ENCODE peak calls at places on chromosome 1, in five cellular contexts. H is stomach, U is tibial nerve, P is NB4, Z is heart left ventricle. R is an unnamed sample.

GRCh38 chr1:108627256-108627655 is 33.6 kb downstream of the HENMT1 start:
- DNase-seq in H (no peak), U (no peak), P (peak; percentile 37), Z (no peak), R (no peak)

GRCh38 chr1:87127581-87127980 is 201.1 kb upstream of the LMO4 start:
- DNase-seq in H (no peak), U (no peak), P (no peak), Z (no peak), R (no peak)

GRCh38 chr1:210446479-210446878 is 117.8 kb downstream of the HHAT start:
- DNase-seq in H (no peak), U (no peak), P (peak; percentile 57), Z (no peak), R (no peak)

GRCh38 chr1:29136463-29136915 is 12.8 kb upstream of the TMEM200B start:
- DNase-seq in H (peak; percentile 42), U (no peak), P (peak; percentile 29), Z (no peak), R (no peak)

GRCh38 chr1:170063109-170063826 is 11.2 kb downstream of the KIFAP3 start:
- DNase-seq in H (no peak), U (no peak), P (no peak), Z (no peak), R (peak; percentile 19)

GRCh38 chr1:6603424-6603850 is 768 bp upstream of the KLHL21 start:
- DNase-seq in H (peak; percentile 61), U (peak; percentile 48), P (peak; percentile 85), Z (peak; percentile 70), R (peak; percentile 87)

GRCh38 chr1:27071049-27071416 is 58.4 kb upstream of the TENT5B start:
- DNase-seq in H (no peak), U (no peak), P (no peak), Z (peak; percentile 26), R (no peak)

GRCh38 chr1:25875856-25876692 is 566 bp upstream of the PAQR7 start:
- DNase-seq in H (no peak), U (no peak), P (no peak), Z (no peak), R (no peak)

GRCh38 chr1:243910612-243911011 is 60.6 kb upstream of the AKT3 start:
- DNase-seq in H (no peak), U (no peak), P (peak; percentile 30), Z (no peak), R (no peak)

GRCh38 chr1:26282694-26283019 is 2.8 kb downstream of the SH3BGRL3 start:
- DNase-seq in H (no peak), U (no peak), P (no peak), Z (no peak), R (no peak)

GRCh38 chr1:198679535-198680173 is 40.8 kb downstream of the PTPRC start:
- DNase-seq in H (no peak), U (no peak), P (no peak), Z (no peak), R (no peak)

GRCh38 chr1:6727535-6727934 is 25.9 kb upstream of the DNAJC11 start:
- DNase-seq in H (peak; percentile 53), U (peak; percentile 48), P (peak; percentile 77), Z (peak; percentile 38), R (peak; percentile 81)

GRCh38 chr1:119799599-119800177 is 11.6 kb downstream of the REG4 start:
- DNase-seq in H (no peak), U (no peak), P (no peak), Z (no peak), R (no peak)

GRCh38 chr1:53442297-53442696 is 16.9 kb upstream of the DMRTB1 start:
- DNase-seq in H (no peak), U (no peak), P (peak; percentile 73), Z (no peak), R (peak; percentile 44)

GRCh38 chr1:231626535-231626950 is at the start of gene DISC1:
- DNase-seq in H (peak; percentile 84), U (peak; percentile 81), P (peak; percentile 95), Z (peak; percentile 86), R (peak; percentile 61)

GRCh38 chr1:221458430-221459156 is 283.3 kb downstream of the DUSP10 start:
- DNase-seq in H (no peak), U (no peak), P (no peak), Z (no peak), R (no peak)

GRCh38 chr1:112026018-112026417 is 36.5 kb upstream of the KCND3 start:
- DNase-seq in H (no peak), U (no peak), P (no peak), Z (no peak), R (no peak)

GRCh38 chr1:109131800-109132199 is 17.9 kb downstream of the ELAPOR1 start:
- DNase-seq in H (no peak), U (no peak), P (no peak), Z (no peak), R (peak; percentile 33)

GRCh38 chr1:111565079-111565478 is 54.5 kb upstream of the RAP1A start:
- DNase-seq in H (no peak), U (no peak), P (peak; percentile 11), Z (no peak), R (no peak)

GRCh38 chr1:89525169-89525855 is 683 bp downstream of the LRRC8B start:
- DNase-seq in H (no peak), U (peak; percentile 15), P (peak; percentile 81), Z (peak; percentile 38), R (peak; percentile 71)

GRCh38 chr1:95309031-95309459 is 75.0 kb downstream of the RWDD3 start:
- DNase-seq in H (no peak), U (no peak), P (peak; percentile 28), Z (peak; percentile 12), R (peak; percentile 20)

GRCh38 chr1:8517579-8518489 is 199.9 kb downstream of the SLC45A1 start:
- DNase-seq in H (no peak), U (no peak), P (no peak), Z (no peak), R (peak; percentile 47)

GRCh38 chr1:222064388-222065201 is 322.7 kb upstream of the DUSP10 start:
- DNase-seq in H (no peak), U (no peak), P (peak; percentile 8), Z (no peak), R (no peak)

GRCh38 chr1:151997284-151997570 is 3.6 kb upstream of the S100A10 start:
- DNase-seq in H (no peak), U (no peak), P (no peak), Z (no peak), R (no peak)

GRCh38 chr1:100539836-100540536 is 2.0 kb downstream of the GPR88 start:
- DNase-seq in H (no peak), U (no peak), P (peak; percentile 61), Z (no peak), R (peak; percentile 56)

GRCh38 chr1:147762233-147763024 is 2.0 kb upstream of the GJA5 start:
- DNase-seq in H (no peak), U (no peak), P (no peak), Z (no peak), R (no peak)

GRCh38 chr1:115828101-115829022 is 12.6 kb downstream of the NHLH2 start:
- DNase-seq in H (peak; percentile 35), U (no peak), P (peak; percentile 70), Z (no peak), R (peak; percentile 17)

GRCh38 chr1:76891931-76892330 is 24.7 kb downstream of the ST6GALNAC5 start:
- DNase-seq in H (no peak), U (no peak), P (peak; percentile 29), Z (no peak), R (no peak)

GRCh38 chr1:41920658-41921057 is 1.9 kb upstream of the HIVEP3 start:
- DNase-seq in H (no peak), U (no peak), P (no peak), Z (no peak), R (no peak)

GRCh38 chr1:47449702-47450552 is 12.1 kb downstream of the FOXD2 start:
- DNase-seq in H (peak; percentile 61), U (no peak), P (no peak), Z (no peak), R (peak; percentile 28)

GRCh38 chr1:20480261-20481157 is 5.5 kb downstream of the CAMK2N1 start:
- DNase-seq in H (no peak), U (no peak), P (no peak), Z (no peak), R (no peak)

GRCh38 chr1:27001570-27002360 is 8.3 kb downstream of the TRNP1 start:
- DNase-seq in H (peak; percentile 48), U (peak; percentile 69), P (peak; percentile 98), Z (peak; percentile 64), R (no peak)

GRCh38 chr1:110134050-110134595 is 16.2 kb upstream of the SLC6A17 start:
- DNase-seq in H (no peak), U (no peak), P (no peak), Z (no peak), R (no peak)

GRCh38 chr1:217418241-217418840 is 212.5 kb downstream of the GPATCH2 start:
- DNase-seq in H (no peak), U (no peak), P (no peak), Z (no peak), R (no peak)

GRCh38 chr1:44631647-44632510 is 42.4 kb downstream of the TMEM53 start:
- DNase-seq in H (peak; percentile 91), U (peak; percentile 94), P (peak; percentile 94), Z (peak; percentile 93), R (peak; percentile 92)
- TF ChIP-seq POLR2A in H (no peak), U (peak; percentile 75), P (peak; percentile 76), Z (peak; percentile 74), R (peak; percentile 81)

DNA sequence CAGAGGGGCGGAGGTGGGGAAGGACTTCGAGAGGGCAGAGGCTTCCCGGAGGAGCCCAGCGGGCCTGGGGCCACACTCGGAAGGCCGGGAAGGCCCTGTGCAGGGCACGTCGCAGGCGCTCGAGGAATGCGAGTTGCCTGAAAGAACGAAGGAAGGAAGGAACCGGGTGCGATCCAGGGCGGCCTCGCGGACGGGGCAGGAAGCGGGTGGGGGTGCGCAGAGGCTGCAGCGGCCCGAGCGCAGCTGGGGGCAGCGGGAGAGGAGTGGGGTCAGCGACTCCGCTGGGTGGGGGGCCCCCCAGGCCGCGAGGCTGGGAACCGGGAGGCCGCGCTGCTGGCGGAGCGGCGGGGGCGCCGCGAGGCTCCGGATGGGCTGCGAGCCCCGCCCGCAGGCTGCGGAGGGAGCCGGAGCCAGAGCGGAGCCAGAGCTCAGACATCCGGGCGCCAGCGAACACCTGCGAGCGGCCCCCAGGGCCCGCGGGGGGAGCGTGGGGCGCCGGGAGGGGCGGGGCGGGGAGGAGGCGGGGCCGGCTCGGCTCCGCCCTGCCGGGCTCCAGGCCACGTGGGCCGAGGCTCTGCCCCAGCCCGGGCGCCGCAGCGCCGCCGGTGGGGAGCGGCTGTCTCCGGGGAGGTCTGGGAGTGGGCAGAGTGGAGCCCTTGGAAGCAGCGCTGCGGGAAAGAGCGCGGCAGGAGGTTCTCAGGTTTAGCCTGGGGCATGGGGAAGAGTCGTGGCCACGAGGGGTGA is 4.6 kb downstream of the ID3 start:
- DNase-seq in H (peak; percentile 86), U (peak; percentile 65), P (peak; percentile 72), Z (peak; percentile 90), R (peak; percentile 82)
- TF ChIP-seq POLR2A in H (peak; percentile 45), U (peak; percentile 82), P (no peak), Z (peak; percentile 93), R (no peak)

GRCh38 chr1:32650157-32650751 is at the start of gene ZBTB8OS:
- DNase-seq in H (peak; percentile 94), U (peak; percentile 93), P (peak; percentile 96), Z (peak; percentile 93), R (peak; percentile 96)
- TF ChIP-seq POLR2A in H (peak; percentile 29), U (no peak), P (peak; percentile 73), Z (no peak), R (peak; percentile 85)

GRCh38 chr1:31371121-31371520 is 1.8 kb downstream of the FABP3 start:
- DNase-seq in H (no peak), U (no peak), P (no peak), Z (peak; percentile 44), R (no peak)
- TF ChIP-seq POLR2A in H (no peak), U (no peak), P (no peak), Z (peak; percentile 16), R (no peak)

R was measured in erythroblast.